ENCODE peak calls at places on chromosomes 3 and 15, in five cellular contexts. One of them, this sample, is unnamed.

GRCh38 chr3:61560452-61561373 is 658 bp upstream of the PTPRG start:
- DNase-seq in ovary: peak
- DNase-seq in psoas muscle: peak
- DNase-seq in astrocyte of the cerebellum: peak
- DNase-seq in left ventricle myocardium inferior: peak
- DNase-seq in this sample: peak

GRCh38 chr3:47010050-47010712 is 30.7 kb downstream of the NBEAL2 start:
- DNase-seq in psoas muscle: no peak
- DNase-seq in left ventricle myocardium inferior: peak
- DNase-seq in astrocyte of the cerebellum: no peak
- DNase-seq in ovary: peak
- DNase-seq in this sample: no peak

GRCh38 chr15:67808821-67809220 is 16.5 kb upstream of the SKOR1 start:
- DNase-seq in ovary: no peak
- DNase-seq in left ventricle myocardium inferior: no peak
- DNase-seq in astrocyte of the cerebellum: no peak
- DNase-seq in psoas muscle: no peak
- DNase-seq in this sample: no peak

GRCh38 chr3:36679384-36680200 is 84.8 kb downstream of the DCLK3 start:
- DNase-seq in ovary: no peak
- DNase-seq in left ventricle myocardium inferior: no peak
- DNase-seq in astrocyte of the cerebellum: no peak
- DNase-seq in psoas muscle: no peak
- DNase-seq in this sample: no peak

GRCh38 chr3:177062052-177062732 is 135.1 kb downstream of the TBL1XR1 start:
- DNase-seq in left ventricle myocardium inferior: no peak
- DNase-seq in astrocyte of the cerebellum: no peak
- DNase-seq in ovary: no peak
- DNase-seq in psoas muscle: no peak
- DNase-seq in this sample: no peak

GRCh38 chr3:155730843-155731242 is 14.0 kb downstream of the PLCH1 start:
- DNase-seq in astrocyte of the cerebellum: no peak
- DNase-seq in psoas muscle: no peak
- DNase-seq in ovary: no peak
- DNase-seq in left ventricle myocardium inferior: no peak
- DNase-seq in this sample: no peak

GRCh38 chr3:177337548-177338331 is 140.5 kb upstream of the TBL1XR1 start:
- DNase-seq in astrocyte of the cerebellum: no peak
- DNase-seq in ovary: no peak
- DNase-seq in psoas muscle: no peak
- DNase-seq in left ventricle myocardium inferior: no peak
- DNase-seq in this sample: no peak

GRCh38 chr3:59764131-59764530 is 714.3 kb upstream of the CFAP20DC start:
- DNase-seq in left ventricle myocardium inferior: no peak
- DNase-seq in ovary: no peak
- DNase-seq in psoas muscle: no peak
- DNase-seq in astrocyte of the cerebellum: peak
- DNase-seq in this sample: no peak

GRCh38 chr3:51703026-51703775 is 3.7 kb upstream of the GRM2 start:
- DNase-seq in left ventricle myocardium inferior: no peak
- DNase-seq in psoas muscle: peak
- DNase-seq in astrocyte of the cerebellum: no peak
- DNase-seq in ovary: no peak
- DNase-seq in this sample: no peak

GRCh38 chr3:119702530-119703527 is at the start of gene CFAP91:
- DNase-seq in ovary: peak
- DNase-seq in psoas muscle: peak
- DNase-seq in left ventricle myocardium inferior: peak
- DNase-seq in astrocyte of the cerebellum: peak
- DNase-seq in this sample: peak

GRCh38 chr3:3629911-3630310 is 169.3 kb upstream of the LRRN1 start:
- DNase-seq in psoas muscle: no peak
- DNase-seq in astrocyte of the cerebellum: peak
- DNase-seq in ovary: no peak
- DNase-seq in left ventricle myocardium inferior: no peak
- DNase-seq in this sample: no peak

GRCh38 chr3:22565393-22565792 is 637.7 kb upstream of the UBE2E2 start:
- DNase-seq in ovary: no peak
- DNase-seq in astrocyte of the cerebellum: no peak
- DNase-seq in psoas muscle: no peak
- DNase-seq in left ventricle myocardium inferior: no peak
- DNase-seq in this sample: no peak

GRCh38 chr15:77063249-77063648 is 7.7 kb downstream of the TSPAN3 start:
- DNase-seq in psoas muscle: no peak
- DNase-seq in astrocyte of the cerebellum: no peak
- DNase-seq in left ventricle myocardium inferior: no peak
- DNase-seq in ovary: no peak
- DNase-seq in this sample: no peak

GRCh38 chr3:96449803-96450202 is 364.6 kb upstream of the EPHA6 start:
- DNase-seq in astrocyte of the cerebellum: no peak
- DNase-seq in psoas muscle: no peak
- DNase-seq in ovary: no peak
- DNase-seq in left ventricle myocardium inferior: no peak
- DNase-seq in this sample: no peak

GRCh38 chr3:15685927-15686326 is 84.4 kb downstream of the BTD start:
- DNase-seq in ovary: no peak
- DNase-seq in astrocyte of the cerebellum: no peak
- DNase-seq in psoas muscle: no peak
- DNase-seq in left ventricle myocardium inferior: no peak
- DNase-seq in this sample: no peak

GRCh38 chr3:46863261-46863782 is at the start of gene MYL3:
- DNase-seq in astrocyte of the cerebellum: no peak
- DNase-seq in psoas muscle: peak
- DNase-seq in left ventricle myocardium inferior: peak
- DNase-seq in ovary: peak
- DNase-seq in this sample: no peak

DNA sequence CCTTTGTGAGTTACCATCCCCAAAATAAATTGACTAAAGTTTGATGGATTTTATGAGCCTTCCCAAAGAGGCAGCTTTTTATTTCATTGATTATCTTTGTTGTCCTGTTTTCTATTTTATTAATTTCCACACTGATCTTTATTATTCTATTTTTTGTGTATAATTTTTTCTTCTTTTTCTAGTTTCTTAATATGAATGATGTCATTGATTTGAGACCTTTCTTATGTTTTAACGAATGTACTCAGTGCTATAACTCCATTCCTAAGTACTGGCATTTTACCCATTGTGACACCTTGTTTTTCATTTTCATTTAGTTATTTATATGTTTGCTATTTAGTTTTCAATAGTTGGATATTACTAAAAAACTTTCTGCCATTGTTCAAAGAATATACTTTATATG is 565.3 kb downstream of the CADM2 start:
- DNase-seq in astrocyte of the cerebellum: no peak
- DNase-seq in ovary: no peak
- DNase-seq in left ventricle myocardium inferior: no peak
- DNase-seq in psoas muscle: no peak
- DNase-seq in this sample: no peak
- TF ChIP-seq CTCF in astrocyte of the cerebellum: no peak
- TF ChIP-seq CTCF in ovary: no peak
- TF ChIP-seq CTCF in left ventricle myocardium inferior: no peak
- TF ChIP-seq CTCF in psoas muscle: no peak
- TF ChIP-seq CTCF in this sample: no peak

DNA sequence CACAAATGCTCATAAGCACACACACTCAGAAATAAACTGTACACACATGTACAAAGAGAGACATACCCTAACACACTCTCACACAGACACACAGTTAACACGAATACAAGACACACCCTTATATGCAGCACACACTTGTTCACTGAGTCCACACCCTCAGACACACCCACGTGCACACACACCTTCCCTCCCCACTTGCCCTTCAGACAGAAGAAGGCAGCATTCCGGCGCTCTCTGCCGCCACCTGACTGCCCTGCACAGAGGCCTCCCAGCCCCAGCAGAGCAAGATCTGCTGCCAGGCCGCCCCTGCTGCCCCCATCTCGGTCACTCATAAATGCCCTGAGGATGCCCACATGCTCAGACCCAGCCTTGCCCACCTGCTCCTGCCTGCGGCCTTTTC is 71.0 kb downstream of the EPHB3 start:
- DNase-seq in psoas muscle: no peak
- DNase-seq in astrocyte of the cerebellum: no peak
- DNase-seq in left ventricle myocardium inferior: no peak
- DNase-seq in ovary: no peak
- DNase-seq in this sample: no peak
- TF ChIP-seq CTCF in psoas muscle: no peak
- TF ChIP-seq CTCF in astrocyte of the cerebellum: no peak
- TF ChIP-seq CTCF in left ventricle myocardium inferior: peak
- TF ChIP-seq CTCF in ovary: no peak
- TF ChIP-seq CTCF in this sample: no peak

GRCh38 chr15:85008474-85009260 is 27.0 kb downstream of the PDE8A start:
- DNase-seq in left ventricle myocardium inferior: no peak
- DNase-seq in astrocyte of the cerebellum: no peak
- DNase-seq in ovary: no peak
- DNase-seq in psoas muscle: no peak
- DNase-seq in this sample: no peak

GRCh38 chr15:85009435-85009834 is 27.8 kb downstream of the PDE8A start:
- DNase-seq in astrocyte of the cerebellum: no peak
- DNase-seq in left ventricle myocardium inferior: no peak
- DNase-seq in psoas muscle: no peak
- DNase-seq in ovary: no peak
- DNase-seq in this sample: no peak

GRCh38 chr15:85010114-85010471 is 28.4 kb downstream of the PDE8A start:
- DNase-seq in left ventricle myocardium inferior: no peak
- DNase-seq in psoas muscle: no peak
- DNase-seq in astrocyte of the cerebellum: no peak
- DNase-seq in ovary: no peak
- DNase-seq in this sample: no peak

GRCh38 chr15:85010472-85011209 is 29.0 kb downstream of the PDE8A start:
- DNase-seq in astrocyte of the cerebellum: no peak
- DNase-seq in ovary: no peak
- DNase-seq in left ventricle myocardium inferior: no peak
- DNase-seq in psoas muscle: no peak
- DNase-seq in this sample: no peak

GRCh38 chr15:85011210-85011571 is 29.5 kb downstream of the PDE8A start:
- DNase-seq in ovary: no peak
- DNase-seq in astrocyte of the cerebellum: no peak
- DNase-seq in psoas muscle: no peak
- DNase-seq in left ventricle myocardium inferior: no peak
- DNase-seq in this sample: no peak
- TF ChIP-seq CTCF in ovary: no peak
- TF ChIP-seq CTCF in astrocyte of the cerebellum: no peak
- TF ChIP-seq CTCF in psoas muscle: no peak
- TF ChIP-seq CTCF in left ventricle myocardium inferior: no peak
- TF ChIP-seq CTCF in this sample: no peak

GRCh38 chr3:195895078-195895899 is 13.1 kb downstream of the TNK2 start:
- DNase-seq in astrocyte of the cerebellum: no peak
- DNase-seq in ovary: peak
- DNase-seq in psoas muscle: peak
- DNase-seq in left ventricle myocardium inferior: peak
- DNase-seq in this sample: no peak
- TF ChIP-seq CTCF in astrocyte of the cerebellum: no peak
- TF ChIP-seq CTCF in ovary: no peak
- TF ChIP-seq CTCF in psoas muscle: no peak
- TF ChIP-seq CTCF in left ventricle myocardium inferior: no peak
- TF ChIP-seq CTCF in this sample: no peak

GRCh38 chr3:172316758-172317157 is 131.5 kb downstream of the GHSR start:
- DNase-seq in astrocyte of the cerebellum: no peak
- DNase-seq in psoas muscle: no peak
- DNase-seq in ovary: no peak
- DNase-seq in left ventricle myocardium inferior: no peak
- DNase-seq in this sample: no peak
- TF ChIP-seq CTCF in astrocyte of the cerebellum: no peak
- TF ChIP-seq CTCF in psoas muscle: no peak
- TF ChIP-seq CTCF in ovary: no peak
- TF ChIP-seq CTCF in left ventricle myocardium inferior: no peak
- TF ChIP-seq CTCF in this sample: no peak